ENCODE peak calls at places on chromosomes 6 and 20, in five cellular contexts. A is left kidney, T is endothelial cell, O is GM23338, Y is AG10803. R is an unnamed sample.

GRCh38 chr20:60003776-60004175 is 45.6 kb downstream of the CDH26 start:
- DNase-seq in Y (no peak), O (no peak), A (no peak), T (no peak), R (no peak)

GRCh38 chr20:46683939-46684750 is 5.1 kb downstream of the TP53RK start:
- DNase-seq in Y (peak; percentile 68), A (peak; percentile 88), O (peak; percentile 92), T (peak; percentile 19), R (no peak)

GRCh38 chr20:46043556-46043955 is 14.5 kb downstream of the SLC12A5 start:
- DNase-seq in A (no peak), Y (no peak), O (no peak), T (no peak), R (no peak)

GRCh38 chr6:97077380-97077779 is 152.9 kb downstream of the KLHL32 start:
- DNase-seq in Y (no peak), A (no peak), T (no peak), O (peak; percentile 12), R (no peak)

GRCh38 chr20:43681468-43681942 is 14.6 kb downstream of the MYBL2 start:
- DNase-seq in O (peak; percentile 26), T (no peak), A (peak; percentile 50), Y (peak; percentile 26), R (no peak)

GRCh38 chr20:63434599-63435378 is 37.7 kb downstream of the KCNQ2 start:
- DNase-seq in T (peak; percentile 77), O (peak; percentile 96), A (peak; percentile 94), Y (peak; percentile 62), R (peak; percentile 7)

GRCh38 chr6:136983692-136984091 is 61.1 kb downstream of the IL20RA start:
- DNase-seq in A (no peak), O (no peak), T (no peak), Y (no peak), R (no peak)

GRCh38 chr6:30207619-30208295 is 5.4 kb downstream of the TRIM26 start:
- DNase-seq in O (no peak), T (no peak), Y (peak; percentile 51), A (peak; percentile 26), R (no peak)

GRCh38 chr20:22838001-22838400 is 197.1 kb upstream of the SSTR4 start:
- DNase-seq in Y (no peak), O (no peak), A (no peak), T (no peak), R (no peak)

GRCh38 chr6:80528115-80528514 is 421.6 kb downstream of the BCKDHB start:
- DNase-seq in T (no peak), A (no peak), Y (no peak), O (no peak), R (no peak)

GRCh38 chr20:51216850-51217249 is 193.9 kb upstream of the KCNG1 start:
- DNase-seq in Y (no peak), A (no peak), T (no peak), O (no peak), R (no peak)

GRCh38 chr6:43061861-43062260 is 2.4 kb downstream of the KLC4 start:
- DNase-seq in Y (no peak), A (no peak), O (no peak), T (no peak), R (no peak)

GRCh38 chr6:11975353-11975977 is 36.6 kb upstream of the HIVEP1 start:
- DNase-seq in A (peak; percentile 9), Y (no peak), O (no peak), T (no peak), R (no peak)

GRCh38 chr6:28531479-28532128 is 5.9 kb downstream of the GPX5 start:
- DNase-seq in O (peak; percentile 85), Y (no peak), T (no peak), A (no peak), R (no peak)

GRCh38 chr6:115120394-115120793 is 777.6 kb upstream of the HS3ST5 start:
- DNase-seq in A (peak; percentile 10), Y (no peak), T (no peak), O (no peak), R (no peak)

GRCh38 chr6:43593938-43594337 is 18.0 kb downstream of the POLH start:
- DNase-seq in T (no peak), A (no peak), O (no peak), Y (no peak), R (no peak)

GRCh38 chr6:85015396-85015990 is 251.1 kb upstream of the TBX18 start:
- DNase-seq in A (peak; percentile 84), T (peak; percentile 80), O (peak; percentile 93), Y (peak; percentile 27), R (no peak)

GRCh38 chr6:29743568-29743967 is 20.3 kb downstream of the HLA-F start:
- DNase-seq in O (no peak), A (no peak), T (no peak), Y (no peak), R (no peak)